ENCODE peak calls at places on chromosomes 2 and 18, in four cellular contexts. W is AG04450, S is non-pigmented ciliary epithelial cell, Y is GM23338. J is an unnamed sample.

GRCh38 chr2:177265386-177265690 is 811 bp upstream of the NFE2L2 start:
- DNase-seq in Y (peak), S (no peak), W (no peak), J (no peak)

GRCh38 chr2:232022733-232023132 is 61.2 kb downstream of the DIS3L2 start:
- DNase-seq in S (no peak), W (no peak), Y (no peak), J (no peak)

GRCh38 chr2:44348385-44348784 is 12.9 kb downstream of the PREPL start:
- DNase-seq in Y (no peak), S (no peak), W (no peak), J (no peak)

GRCh38 chr2:1784986-1785617 is 40.8 kb upstream of the PXDN start:
- DNase-seq in Y (no peak), S (no peak), W (no peak), J (no peak)

GRCh38 chr2:73830871-73831401 is 2.2 kb downstream of the STAMBP start:
- DNase-seq in W (no peak), S (peak), Y (no peak), J (peak)

GRCh38 chr2:71833855-71834554 is 313.7 kb downstream of the CYP26B1 start:
- DNase-seq in W (no peak), Y (no peak), S (no peak), J (peak)

GRCh38 chr2:220619525-220620267 is 952.4 kb downstream of the EPHA4 start:
- DNase-seq in W (no peak), Y (no peak), S (no peak), J (no peak)

GRCh38 chr2:130183500-130184373 is 1.7 kb downstream of the MZT2B start:
- DNase-seq in W (no peak), S (no peak), Y (no peak), J (no peak)

GRCh38 chr2:3633089-3633981 is 24.7 kb upstream of the ALLC start:
- DNase-seq in Y (no peak), W (peak), S (no peak), J (no peak)

GRCh38 chr18:73893879-73894278 is 253.8 kb downstream of the FBXO15 start:
- DNase-seq in Y (no peak), W (no peak), S (no peak), J (no peak)

GRCh38 chr18:49742563-49743295 is 70.6 kb downstream of the ACAA2 start:
- DNase-seq in Y (no peak), S (no peak), W (no peak), J (no peak)

GRCh38 chr2:126715576-126716406 is 59.8 kb downstream of the GYPC start:
- DNase-seq in W (no peak), Y (no peak), S (no peak), J (no peak)

GRCh38 chr2:30733829-30734520 is 73.3 kb downstream of the CAPN13 start:
- DNase-seq in S (no peak), Y (no peak), W (no peak), J (no peak)